ENCODE peak calls at places on chromosomes 1 and 21, in seven cellular contexts. P, E, X, O, U, F and B are unnamed samples.

GRCh38 chr1:152186556-152187285 is 27.7 kb upstream of the RPTN start:
- DNase-seq in X (no peak), O (no peak), P (no peak), E (no peak), U (no peak), F (no peak), B (no peak)

GRCh38 chr1:30879940-30880339 is 28.6 kb downstream of the SDC3 start:
- DNase-seq in O (no peak), F (no peak), P (no peak), U (no peak), E (no peak), X (no peak), B (no peak)

GRCh38 chr1:78146137-78146822 is 100.5 kb downstream of the GIPC2 start:
- DNase-seq in U (no peak), O (no peak), E (no peak), X (no peak), F (no peak), P (no peak), B (no peak)

GRCh38 chr1:3065396-3065795 is 3.6 kb upstream of the PRDM16 start:
- DNase-seq in U (no peak), P (no peak), O (no peak), E (no peak), F (no peak), X (no peak), B (no peak)

GRCh38 chr21:29316806-29317205 is 18.1 kb downstream of the BACH1 start:
- DNase-seq in X (no peak), U (no peak), P (no peak), O (no peak), E (no peak), F (no peak), B (no peak)

GRCh38 chr1:11289064-11289463 is 16.1 kb downstream of the UBIAD1 start:
- DNase-seq in X (no peak), F (no peak), O (no peak), P (no peak), E (no peak), U (no peak), B (no peak)

GRCh38 chr1:226186124-226187018 is at the start of gene ACBD3:
- DNase-seq in U (peak; percentile 51), X (no peak), P (peak; percentile 83), F (peak; percentile 84), E (peak; percentile 60), O (peak; percentile 77), B (peak; percentile 71)

GRCh38 chr1:105591681-105592080 is 1464.8 kb upstream of the PRMT6 start:
- DNase-seq in F (no peak), P (no peak), E (peak; percentile 7), U (no peak), X (no peak), O (no peak), B (no peak)

GRCh38 chr1:52727114-52727586 is 897 bp downstream of the ZYG11B start:
- DNase-seq in E (no peak), F (no peak), O (no peak), U (no peak), X (no peak), P (peak; percentile 20), B (no peak)

GRCh38 chr1:219990782-219991510 is 55.4 kb downstream of the EPRS1 start:
- DNase-seq in P (peak; percentile 59), X (peak; percentile 5), O (no peak), U (no peak), E (no peak), F (no peak), B (no peak)

GRCh38 chr1:8698937-8699447 is 118.4 kb downstream of the RERE start:
- DNase-seq in O (no peak), F (no peak), E (no peak), P (no peak), X (no peak), U (no peak), B (no peak)

GRCh38 chr1:193486671-193487229 is 300.3 kb upstream of the B3GALT2 start:
- DNase-seq in U (no peak), P (peak; percentile 36), O (no peak), F (no peak), E (no peak), X (no peak), B (no peak)

GRCh38 chr1:165068716-165069115 is 287.8 kb downstream of the LMX1A start:
- DNase-seq in X (no peak), F (peak; percentile 10), P (no peak), O (no peak), U (no peak), E (no peak), B (no peak)